ENCODE peak calls at places on chromosomes 4 and X, in nine cellular contexts. A is small intestine; N is stimulated activated CD4-positive, alpha-beta T cell treated with anti-CD3 and anti-CD28 coated beads, Interleukin-4, amount 100 ng/mL, for 24 hours; I is NAMALWA; O is EL; L is lower lobe of right lung; Q is occipital lobe; E is GM12865; Z is anterior cingulate cortex. H is an unnamed sample.

GRCh38 chr4:1721003-1721665 is at the start of the genes TACC3 and TMEM129:
- DNase-seq in O (peak), Q (peak), E (peak), I (peak), N (peak), A (peak), L (peak), Z (peak), H (peak)

GRCh38 chr4:108172780-108173598 is 4.3 kb upstream of the LEF1 start:
- DNase-seq in O (peak), E (peak), A (peak), Z (no peak), N (peak), Q (no peak), I (peak), L (peak), H (peak)

GRCh38 chr4:19721587-19721986 is 530.1 kb upstream of the SLIT2 start:
- DNase-seq in A (no peak), L (no peak), Q (no peak), N (no peak), O (no peak), Z (no peak), I (no peak), E (no peak), H (no peak)

GRCh38 chrX:14616301-14616700 is 87.0 kb downstream of the GLRA2 start:
- DNase-seq in N (no peak), I (no peak), E (no peak), L (no peak), Q (no peak), O (no peak), Z (no peak), A (peak), H (no peak)

GRCh38 chr4:122831515-122832196 is 5.0 kb downstream of the FGF2 start:
- DNase-seq in I (no peak), A (no peak), E (no peak), O (peak), N (no peak), Z (no peak), Q (no peak), L (no peak), H (no peak)

GRCh38 chr4:125045311-125045710 is 269.4 kb upstream of the FAT4 start:
- DNase-seq in L (no peak), Z (no peak), O (no peak), N (no peak), A (no peak), E (no peak), Q (no peak), I (no peak), H (no peak)

GRCh38 chr4:101439926-101440325 is 92.6 kb upstream of the PPP3CA start:
- DNase-seq in Q (no peak), N (no peak), O (no peak), Z (no peak), E (no peak), I (no peak), A (no peak), L (no peak), H (no peak)

GRCh38 chr4:152633118-152633517 is 46.7 kb downstream of the TMEM154 start:
- DNase-seq in L (no peak), I (no peak), E (no peak), A (no peak), Q (no peak), Z (no peak), O (no peak), N (no peak), H (no peak)

GRCh38 chr4:797066-797465 is 28.9 kb downstream of the CPLX1 start:
- DNase-seq in A (peak), I (peak), N (no peak), L (peak), Z (no peak), E (no peak), Q (no peak), O (no peak), H (no peak)

GRCh38 chr4:40299704-40300336 is 35.3 kb upstream of the CHRNA9 start:
- DNase-seq in O (no peak), A (no peak), N (no peak), Z (no peak), I (peak), Q (no peak), E (no peak), L (no peak), H (no peak)

GRCh38 chrX:144006811-144007210 is 122.9 kb downstream of the UBE2NL start:
- DNase-seq in A (no peak), N (no peak), I (no peak), Z (no peak), L (no peak), E (no peak), Q (no peak), O (peak), H (no peak)

GRCh38 chr4:94536649-94537464 is 85.1 kb downstream of the PDLIM5 start:
- DNase-seq in I (no peak), O (no peak), Q (no peak), E (no peak), N (no peak), L (no peak), Z (no peak), A (no peak), H (no peak)

GRCh38 chr4:73832651-73833237 is 3.7 kb upstream of the CXCL6 start:
- DNase-seq in E (no peak), N (no peak), Q (no peak), Z (no peak), I (no peak), A (no peak), L (no peak), O (peak), H (no peak)

GRCh38 chrX:66731398-66731797 is 92.5 kb upstream of the EDA2R start:
- DNase-seq in Q (no peak), A (peak), N (no peak), O (peak), L (no peak), I (peak), Z (no peak), E (peak), H (peak)

GRCh38 chr4:140342620-140343019 is 30.8 kb upstream of the SCOC start:
- DNase-seq in Q (no peak), N (no peak), A (no peak), E (no peak), I (no peak), O (no peak), L (no peak), Z (no peak), H (no peak)

GRCh38 chrX:44975666-44976263 is 102.8 kb downstream of the KDM6A start:
- DNase-seq in L (no peak), O (peak), A (no peak), Q (no peak), Z (no peak), I (no peak), E (peak), N (no peak), H (no peak)

GRCh38 chr4:79466621-79467020 is 58.6 kb upstream of the GK2 start:
- DNase-seq in O (no peak), N (no peak), E (no peak), Q (no peak), A (no peak), L (no peak), Z (no peak), I (no peak), H (no peak)

GRCh38 chrX:9337056-9337455 is 127.8 kb upstream of the TBL1X start:
- DNase-seq in L (no peak), I (no peak), Z (peak), N (no peak), O (peak), Q (peak), A (no peak), E (no peak), H (no peak)

GRCh38 chrX:39787999-39788398 is 309.8 kb downstream of the BCOR start:
- DNase-seq in Q (no peak), N (no peak), I (no peak), L (no peak), E (no peak), O (no peak), Z (no peak), A (no peak), H (no peak)

GRCh38 chr4:96483308-96484030 is 643.6 kb downstream of the PDHA2 start:
- DNase-seq in L (no peak), A (no peak), I (no peak), O (no peak), Z (no peak), E (no peak), Q (no peak), N (no peak), H (no peak)

GRCh38 chrX:44748014-44748413 is 95.8 kb upstream of the DUSP21 start:
- DNase-seq in N (no peak), Z (no peak), L (no peak), A (no peak), Q (no peak), O (peak), I (no peak), E (no peak), H (no peak)

GRCh38 chr4:28402751-28403150 is 1542.1 kb downstream of the STIM2 start:
- DNase-seq in Z (no peak), N (no peak), A (no peak), I (no peak), O (no peak), L (no peak), E (no peak), Q (no peak), H (no peak)

GRCh38 chr4:25308266-25308665 is 4.3 kb upstream of the ZCCHC4 start:
- DNase-seq in N (no peak), E (peak), L (no peak), O (peak), Q (no peak), I (no peak), Z (no peak), A (no peak), H (no peak)